ENCODE peak calls at places on chromosomes 13 and 19, in four cellular contexts. One of them, this sample, is unnamed.

GRCh38 chr13:98468352-98468751 is 108.6 kb downstream of the STK24 start:
- DNase-seq in tibial nerve: no peak
- DNase-seq in MV-4-11: no peak
- DNase-seq in left lung: no peak
- DNase-seq in this sample: no peak

GRCh38 chr13:64925727-64926126 is 2304.4 kb downstream of the PCDH9 start:
- DNase-seq in MV-4-11: no peak
- DNase-seq in left lung: peak
- DNase-seq in tibial nerve: no peak
- DNase-seq in this sample: no peak

GRCh38 chr19:616276-616675 is 17.1 kb downstream of the POLRMT start:
- DNase-seq in left lung: no peak
- DNase-seq in tibial nerve: no peak
- DNase-seq in MV-4-11: no peak
- DNase-seq in this sample: no peak

GRCh38 chr13:49444517-49445395 is 682 bp downstream of the SETDB2 start:
- DNase-seq in MV-4-11: peak
- DNase-seq in tibial nerve: peak
- DNase-seq in left lung: no peak
- DNase-seq in this sample: no peak

GRCh38 chr13:97339019-97339988 is 94.7 kb upstream of the RAP2A start:
- DNase-seq in tibial nerve: peak
- DNase-seq in left lung: no peak
- DNase-seq in MV-4-11: no peak
- DNase-seq in this sample: no peak

GRCh38 chr19:33394723-33395560 is 21.4 kb downstream of the CEBPG start:
- DNase-seq in left lung: peak
- DNase-seq in MV-4-11: no peak
- DNase-seq in tibial nerve: no peak
- DNase-seq in this sample: no peak

GRCh38 chr19:1833540-1833939 is 14.7 kb downstream of the REXO1 start:
- DNase-seq in MV-4-11: no peak
- DNase-seq in left lung: no peak
- DNase-seq in tibial nerve: no peak
- DNase-seq in this sample: no peak

GRCh38 chr19:38383743-38384142 is 4.1 kb downstream of the GGN start:
- DNase-seq in left lung: no peak
- DNase-seq in MV-4-11: no peak
- DNase-seq in tibial nerve: no peak
- DNase-seq in this sample: no peak

GRCh38 chr13:104571161-104571889 is 1505.1 kb upstream of the SLC10A2 start:
- DNase-seq in left lung: no peak
- DNase-seq in tibial nerve: peak
- DNase-seq in MV-4-11: peak
- DNase-seq in this sample: peak

GRCh38 chr19:16066611-16067104 is 9.6 kb upstream of the TPM4 start:
- DNase-seq in left lung: no peak
- DNase-seq in MV-4-11: peak
- DNase-seq in tibial nerve: no peak
- DNase-seq in this sample: peak

GRCh38 chr19:44498988-44499387 is 1.3 kb downstream of the ZNF180 start:
- DNase-seq in MV-4-11: no peak
- DNase-seq in left lung: no peak
- DNase-seq in tibial nerve: no peak
- DNase-seq in this sample: no peak

GRCh38 chr13:75544681-75545333 is 4.8 kb upstream of the UCHL3 start:
- DNase-seq in tibial nerve: no peak
- DNase-seq in left lung: peak
- DNase-seq in MV-4-11: peak
- DNase-seq in this sample: no peak